ENCODE peak calls at places on chromosomes 16 and 17, in four cellular contexts. P is cardiac muscle cell; T is CD8-positive, alpha-beta memory T cell; U is substantia nigra. B is an unnamed sample.

GRCh38 chr16:48126801-48127644 is 28.8 kb downstream of the ABCC12 start:
- DNase-seq in P (peak), T (no peak), U (no peak), B (no peak)

GRCh38 chr16:47927330-47927729 is 228.5 kb downstream of the ABCC12 start:
- DNase-seq in P (no peak), T (no peak), U (no peak), B (no peak)

GRCh38 chr16:87235810-87236515 is 81.2 kb downstream of the C16orf95 start:
- DNase-seq in U (no peak), P (no peak), T (no peak), B (peak)

GRCh38 chr17:58332720-58333395 is 4.3 kb upstream of the TSPOAP1 start:
- DNase-seq in T (no peak), U (no peak), P (no peak), B (peak)

GRCh38 chr17:3888343-3889171 is 4.3 kb downstream of the CAMKK1 start:
- DNase-seq in P (peak), T (no peak), U (no peak), B (no peak)

GRCh38 chr17:29510953-29511352 is 55.9 kb downstream of the ABHD15 start:
- DNase-seq in T (no peak), U (no peak), P (no peak), B (no peak)

GRCh38 chr16:15639061-15639568 is 3.8 kb downstream of the MARF1 start:
- DNase-seq in U (no peak), T (no peak), P (no peak), B (no peak)

GRCh38 chr16:87789437-87790277 is 23.9 kb upstream of the KLHDC4 start:
- DNase-seq in T (no peak), U (no peak), P (peak), B (no peak)

GRCh38 chr16:75319513-75320401 is 68.3 kb upstream of the BCAR1 start:
- DNase-seq in P (peak), U (no peak), T (no peak), B (no peak)

GRCh38 chr17:38415250-38416194 is 12.7 kb upstream of the ARHGAP23 start:
- DNase-seq in P (peak), U (no peak), T (no peak), B (peak)

GRCh38 chr16:55569025-55569424 is 2.5 kb downstream of the CAPNS2 start:
- DNase-seq in P (peak), T (no peak), U (no peak), B (no peak)

GRCh38 chr17:35890774-35891155 is 10.6 kb upstream of the CCL5 start:
- DNase-seq in P (no peak), U (no peak), T (peak), B (peak)

GRCh38 chr17:858941-859452 is 76.8 kb downstream of the MRM3 start:
- DNase-seq in U (no peak), T (no peak), P (no peak), B (no peak)

GRCh38 chr16:80084614-80085013 is 456.2 kb upstream of the DYNLRB2 start:
- DNase-seq in P (peak), U (no peak), T (no peak), B (no peak)

GRCh38 chr17:30534298-30534697 is 57.1 kb downstream of the GOSR1 start:
- DNase-seq in P (no peak), T (no peak), U (no peak), B (no peak)

GRCh38 chr17:57466042-57466471 is 209.7 kb downstream of the MSI2 start:
- DNase-seq in T (no peak), U (no peak), P (no peak), B (no peak)

GRCh38 chr16:27698266-27698665 is 148.3 kb downstream of the KATNIP start:
- DNase-seq in T (no peak), P (no peak), U (no peak), B (no peak)

GRCh38 chr17:43696891-43697290 is 35.2 kb upstream of the MEOX1 start:
- DNase-seq in P (no peak), T (no peak), U (no peak), B (no peak)

GRCh38 chr16:66752379-66752778 is 970 bp upstream of the DYNC1LI2 start:
- DNase-seq in P (no peak), U (no peak), T (no peak), B (no peak)

GRCh38 chr17:37830151-37830993 is 85.5 kb upstream of the HNF1B start:
- DNase-seq in U (no peak), T (no peak), P (no peak), B (no peak)

GRCh38 chr17:17435323-17435722 is 41.5 kb upstream of the MED9 start:
- DNase-seq in P (peak), T (no peak), U (no peak), B (no peak)

GRCh38 chr17:73267648-73268537 is 6.2 kb upstream of the CPSF4L start:
- DNase-seq in P (no peak), T (no peak), U (peak), B (no peak)

GRCh38 chr17:79836952-79837887 is 2.0 kb downstream of the CBX4 start:
- DNase-seq in U (no peak), P (peak), T (peak), B (peak)

GRCh38 chr17:82823004-82823403 is 16.8 kb downstream of the ZNF750 start:
- DNase-seq in U (no peak), P (no peak), T (no peak), B (no peak)

GRCh38 chr17:75783803-75784472 is 668 bp upstream of the UNK start:
- DNase-seq in U (no peak), T (no peak), P (no peak), B (no peak)

GRCh38 chr17:46851029-46851741 is at the start of gene WNT9B:
- DNase-seq in P (no peak), T (no peak), U (no peak), B (no peak)

GRCh38 chr17:71168083-71168741 is 952.6 kb upstream of the SOX9 start:
- DNase-seq in P (no peak), T (no peak), U (no peak), B (no peak)

GRCh38 chr17:72412650-72413076 is 291.8 kb downstream of the SOX9 start:
- DNase-seq in T (no peak), P (no peak), U (no peak), B (no peak)

GRCh38 chr17:48143629-48144028 is 36.1 kb downstream of the SNX11 start:
- DNase-seq in P (no peak), T (no peak), U (no peak), B (no peak)